ENCODE peak calls at places on chromosome X, in five cellular contexts. E is Calu3, K is fibroblast of mammary gland, T is astrocyte of the spinal cord, J is heart left ventricle. A is an unnamed sample.

GRCh38 chrX:74579597-74580209 is 34.7 kb downstream of the RLIM start:
- DNase-seq in E (no peak), K (peak; percentile 51), T (peak; percentile 49), J (no peak), A (no peak)

GRCh38 chrX:121172703-121173102 is 125.3 kb downstream of the GLUD2 start:
- DNase-seq in E (no peak), K (no peak), T (no peak), J (no peak), A (no peak)

GRCh38 chrX:118963159-118963558 is 11.3 kb upstream of the LONRF3 start:
- DNase-seq in E (no peak), K (no peak), T (no peak), J (no peak), A (no peak)

GRCh38 chrX:145213504-145213903 is 33.8 kb upstream of the SPANXN1 start:
- DNase-seq in E (peak; percentile 2), K (peak; percentile 12), T (peak; percentile 3), J (no peak), A (no peak)

GRCh38 chrX:11437642-11438379 is 144.6 kb downstream of the AMELX start:
- DNase-seq in E (peak; percentile 60), K (peak; percentile 78), T (peak; percentile 81), J (peak; percentile 53), A (no peak)

GRCh38 chrX:76148753-76149152 is 24.1 kb upstream of the PBDC1 start:
- DNase-seq in E (peak; percentile 8), K (peak; percentile 43), T (peak; percentile 62), J (peak; percentile 42), A (peak; percentile 33)

GRCh38 chrX:13669246-13669689 is 16.3 kb downstream of the TCEANC start:
- DNase-seq in E (peak; percentile 78), K (peak; percentile 98), T (peak; percentile 96), J (peak; percentile 49), A (peak; percentile 25)

GRCh38 chrX:53435997-53436396 is 1.8 kb upstream of the HSD17B10 start:
- DNase-seq in E (peak; percentile 70), K (peak; percentile 71), T (peak; percentile 71), J (peak; percentile 64), A (peak; percentile 26)

GRCh38 chrX:107197306-107197705 is 8.9 kb downstream of the NUP62CL start:
- DNase-seq in E (no peak), K (no peak), T (no peak), J (no peak), A (no peak)

DNA sequence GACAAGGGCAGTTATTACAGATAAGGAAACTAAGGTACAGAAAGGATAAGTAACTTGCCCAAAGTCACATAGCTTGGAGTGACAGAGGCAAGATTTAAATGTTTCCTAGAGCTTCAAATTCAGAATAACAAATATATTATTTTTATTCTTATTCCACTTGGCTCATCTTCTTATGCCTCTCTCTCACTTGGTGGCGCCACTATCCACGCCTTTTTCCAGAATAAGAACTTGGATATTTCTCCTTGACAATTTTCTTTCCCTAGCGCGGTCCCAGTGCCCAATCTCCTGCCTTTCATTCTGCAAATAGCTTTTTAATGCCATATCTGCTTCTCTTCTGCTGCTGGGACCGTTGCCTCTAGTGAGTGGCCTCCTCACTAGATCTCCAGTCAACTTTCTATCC is 78.5 kb downstream of the MSN start:
- DNase-seq in E (no peak), K (no peak), T (no peak), J (no peak), A (no peak)
- TF ChIP-seq CTCF in E (no peak), K (no peak), T (peak; percentile 11), J (no peak), A (no peak)

DNA sequence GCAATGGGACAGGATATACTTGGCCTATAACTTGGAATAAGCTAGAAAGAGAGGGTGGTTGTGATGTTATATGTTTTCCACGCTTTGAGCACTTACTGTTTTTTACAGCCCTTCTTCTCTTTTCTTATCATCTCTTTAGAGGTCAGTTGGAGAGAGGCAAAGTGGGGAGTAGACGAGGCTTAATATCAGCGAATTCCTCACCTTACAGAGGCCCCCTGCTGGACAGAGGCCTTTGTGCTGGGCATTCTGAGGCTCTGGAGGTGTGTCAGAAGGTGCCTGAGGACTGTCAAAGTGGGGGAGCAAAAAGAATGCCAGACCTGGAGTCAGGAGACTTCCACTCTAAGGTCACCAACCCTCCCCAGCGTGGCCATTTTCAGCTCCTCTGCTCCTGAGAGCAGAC is 42.5 kb downstream of the MAMLD1 start:
- DNase-seq in E (peak; percentile 35), K (no peak), T (no peak), J (no peak), A (no peak)
- TF ChIP-seq CTCF in E (no peak), K (no peak), T (peak; percentile 27), J (peak; percentile 17), A (no peak)

GRCh38 chrX:136849395-136849794 is 31.1 kb downstream of the RBMX start:
- DNase-seq in E (no peak), K (no peak), T (no peak), J (no peak), A (no peak)

GRCh38 chrX:136847874-136848273 is 32.7 kb downstream of the RBMX start:
- DNase-seq in E (no peak), K (no peak), T (peak; percentile 63), J (no peak), A (no peak)

GRCh38 chrX:136850441-136851175 is 29.9 kb downstream of the RBMX start:
- DNase-seq in E (no peak), K (peak; percentile 33), T (no peak), J (no peak), A (no peak)

GRCh38 chrX:136856050-136856449 is 24.5 kb downstream of the RBMX start:
- DNase-seq in E (no peak), K (no peak), T (no peak), J (no peak), A (no peak)

DNA sequence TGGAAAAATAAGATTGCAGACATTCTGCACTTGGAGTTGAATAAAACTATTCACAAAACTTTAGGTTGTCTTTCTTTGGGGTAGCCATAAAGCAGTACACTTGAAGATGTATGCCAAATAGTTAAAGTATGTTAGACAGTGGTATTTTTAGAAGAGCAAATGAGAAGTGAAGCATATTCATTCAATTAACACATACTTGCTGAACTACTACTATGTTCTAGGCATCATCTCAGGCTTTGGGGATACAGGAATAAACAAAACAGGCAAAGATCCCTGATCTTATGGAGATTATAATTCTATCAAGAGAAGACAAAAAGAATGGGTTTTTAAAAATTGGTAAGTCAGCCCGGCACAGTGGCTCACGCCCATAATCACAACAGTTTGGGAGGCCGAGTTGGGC is 29.0 kb downstream of the RBMX start:
- DNase-seq in E (no peak), K (no peak), T (no peak), J (no peak), A (no peak)
- TF ChIP-seq CTCF in E (no peak), K (no peak), T (no peak), J (no peak), A (no peak)

GRCh38 chrX:152905081-152905420 is 7.2 kb downstream of the ZNF185 start:
- DNase-seq in E (no peak), K (no peak), T (no peak), J (no peak), A (no peak)

GRCh38 chrX:152902502-152902820 is 4.6 kb downstream of the ZNF185 start:
- DNase-seq in E (no peak), K (no peak), T (no peak), J (no peak), A (no peak)

GRCh38 chrX:152901816-152902501 is 4.1 kb downstream of the ZNF185 start:
- DNase-seq in E (no peak), K (no peak), T (peak; percentile 29), J (no peak), A (no peak)

GRCh38 chrX:152903589-152903988 is 5.7 kb downstream of the ZNF185 start:
- DNase-seq in E (no peak), K (no peak), T (no peak), J (no peak), A (no peak)

DNA sequence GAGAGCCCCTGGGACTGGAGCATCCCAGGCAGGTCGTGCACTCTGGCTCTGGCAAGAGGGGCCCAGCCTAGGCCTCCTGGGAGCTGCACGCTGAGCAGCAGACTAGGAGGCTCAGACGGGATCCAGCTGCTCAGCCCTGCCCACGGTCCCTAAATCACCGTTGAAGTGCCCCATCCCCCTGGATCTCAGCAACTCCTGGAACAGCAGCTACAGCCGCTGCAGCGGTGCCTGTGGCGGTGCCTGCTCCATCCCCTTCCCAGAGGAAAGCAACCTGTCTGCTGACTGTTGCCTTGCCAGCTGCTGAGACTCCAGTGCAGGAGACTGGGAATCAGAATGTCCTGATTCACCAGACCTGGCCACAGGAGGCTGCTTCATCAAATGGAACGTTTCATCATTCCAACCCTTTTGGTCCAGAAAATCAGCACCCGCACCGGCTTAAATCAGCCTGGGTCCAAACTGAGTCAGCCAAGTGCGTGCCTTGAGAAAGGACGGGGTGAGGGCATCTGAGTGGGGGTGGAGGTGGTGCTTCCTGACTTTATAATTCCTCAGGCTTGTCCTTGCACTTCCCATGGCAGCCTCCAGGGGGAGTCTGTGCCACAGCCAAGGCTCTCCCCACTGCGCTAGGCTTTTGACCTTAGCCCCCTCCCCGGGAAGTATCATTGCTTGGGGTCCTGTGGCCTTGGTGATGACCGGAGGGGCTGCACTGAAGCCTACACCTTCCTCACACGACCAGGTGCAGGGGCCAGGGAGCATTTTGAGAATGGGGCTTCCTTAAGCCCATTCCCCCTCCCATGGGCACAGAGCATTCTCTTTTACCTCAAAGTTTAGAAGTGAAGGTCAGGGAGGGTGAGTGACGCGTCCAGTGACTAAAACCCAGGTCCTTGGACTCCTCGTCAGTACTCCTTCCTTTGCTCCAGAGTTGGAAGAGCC is 6.5 kb downstream of the ZNF185 start:
- DNase-seq in E (peak; percentile 61), K (peak; percentile 65), T (peak; percentile 42), J (no peak), A (peak; percentile 20)
- TF ChIP-seq CTCF in E (peak; percentile 66), K (peak; percentile 80), T (peak; percentile 85), J (peak; percentile 75), A (peak; percentile 23)

DNA sequence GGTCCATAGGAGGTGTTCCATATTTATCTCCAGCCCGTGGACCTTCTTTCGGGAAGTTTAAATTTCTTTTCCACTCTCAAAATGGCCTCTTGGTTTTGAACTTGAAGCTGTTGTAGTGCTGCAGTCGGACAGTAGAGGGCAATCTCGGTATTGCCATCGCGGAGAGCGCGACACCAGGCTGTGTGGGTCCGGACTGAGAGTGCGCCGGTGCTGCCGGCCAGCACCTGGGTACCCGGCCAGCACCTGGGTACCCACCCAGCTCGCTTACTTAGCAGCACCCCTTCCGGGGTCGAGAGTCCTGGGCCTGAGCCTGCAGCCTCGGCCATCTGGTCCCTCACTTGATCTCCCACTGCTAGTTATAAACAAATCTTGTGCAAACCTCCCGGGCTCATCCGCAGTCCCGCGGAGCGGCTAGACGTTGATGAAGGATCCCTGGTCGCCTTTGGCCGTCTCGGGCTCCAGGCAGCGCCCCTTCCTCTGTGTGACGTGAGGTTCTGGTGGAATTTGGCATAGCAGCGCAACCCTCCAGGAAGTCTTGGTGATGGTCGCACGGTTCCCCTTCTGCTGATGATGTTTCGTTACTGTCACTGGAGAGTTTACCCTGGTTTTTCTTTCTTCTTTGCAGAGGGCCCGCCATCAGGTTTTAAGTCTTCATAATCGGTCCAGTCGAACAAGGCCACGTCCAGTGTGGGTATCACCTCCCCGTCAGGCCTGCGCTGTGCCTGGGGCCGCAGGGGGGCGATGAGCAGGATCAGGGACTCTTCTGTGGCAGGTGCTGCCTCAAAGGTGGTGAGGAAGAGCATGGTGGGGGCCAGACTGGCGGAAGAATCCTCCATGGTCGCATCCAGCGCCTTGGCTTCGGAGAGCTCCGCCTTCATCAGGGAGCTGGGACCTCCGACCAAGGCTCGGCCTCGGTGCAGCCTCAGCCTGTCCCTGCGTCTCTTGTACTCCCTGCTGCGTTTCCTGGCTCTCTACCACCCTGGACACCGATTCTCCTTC is 17.8 kb downstream of the FAM9A start:
- DNase-seq in E (peak; percentile 17), K (peak; percentile 3), T (no peak), J (no peak), A (no peak)
- TF ChIP-seq CTCF in E (peak; percentile 42), K (peak; percentile 32), T (peak; percentile 47), J (peak; percentile 50), A (peak; percentile 19)

GRCh38 chrX:150449313-150449712 is 86.2 kb downstream of the MAMLD1 start:
- DNase-seq in E (no peak), K (no peak), T (no peak), J (no peak), A (no peak)
- TF ChIP-seq CTCF in E (no peak), K (no peak), T (no peak), J (no peak), A (no peak)

A was measured in natural killer cell.